ENCODE peak calls at places on chromosomes 5 and 9, in five cellular contexts. One of them, this sample, is unnamed.

GRCh38 chr5:82018462-82018861 is 46.6 kb downstream of the ATG10 start:
- DNase-seq in SK-N-SH: no peak
- DNase-seq in HCT116: no peak
- DNase-seq in A549: no peak
- DNase-seq in endothelial cell of umbilical vein: no peak
- DNase-seq in this sample: peak; percentile 91

GRCh38 chr5:52682492-52682891 is 105.2 kb upstream of the ITGA1 start:
- DNase-seq in SK-N-SH: no peak
- DNase-seq in HCT116: no peak
- DNase-seq in A549: no peak
- DNase-seq in endothelial cell of umbilical vein: no peak
- DNase-seq in this sample: no peak

GRCh38 chr5:135231289-135231688 is 167.7 kb downstream of the MACROH2A1 start:
- DNase-seq in SK-N-SH: no peak
- DNase-seq in HCT116: no peak
- DNase-seq in A549: no peak
- DNase-seq in endothelial cell of umbilical vein: no peak
- DNase-seq in this sample: no peak

GRCh38 chr9:121322037-121322736 is 47.9 kb downstream of the STOM start:
- DNase-seq in SK-N-SH: no peak
- DNase-seq in HCT116: peak; percentile 44
- DNase-seq in A549: peak; percentile 89
- DNase-seq in endothelial cell of umbilical vein: peak; percentile 88
- DNase-seq in this sample: no peak

GRCh38 chr5:120901199-120901598 is 437.1 kb downstream of the PRR16 start:
- DNase-seq in SK-N-SH: no peak
- DNase-seq in HCT116: no peak
- DNase-seq in A549: no peak
- DNase-seq in endothelial cell of umbilical vein: no peak
- DNase-seq in this sample: peak; percentile 31

GRCh38 chr5:160175438-160176218 is 53.7 kb upstream of the FABP6 start:
- DNase-seq in SK-N-SH: peak; percentile 66
- DNase-seq in HCT116: no peak
- DNase-seq in A549: no peak
- DNase-seq in endothelial cell of umbilical vein: no peak
- DNase-seq in this sample: no peak

GRCh38 chr5:74233091-74233490 is 407.4 kb downstream of the ENC1 start:
- DNase-seq in SK-N-SH: no peak
- DNase-seq in HCT116: no peak
- DNase-seq in A549: no peak
- DNase-seq in endothelial cell of umbilical vein: no peak
- DNase-seq in this sample: no peak

GRCh38 chr5:39092581-39093350 is 18.6 kb upstream of the RICTOR start:
- DNase-seq in SK-N-SH: no peak
- DNase-seq in HCT116: peak; percentile 41
- DNase-seq in A549: no peak
- DNase-seq in endothelial cell of umbilical vein: peak; percentile 87
- DNase-seq in this sample: no peak

GRCh38 chr5:42157215-42157614 is 232.1 kb downstream of the FBXO4 start:
- DNase-seq in SK-N-SH: no peak
- DNase-seq in HCT116: no peak
- DNase-seq in A549: no peak
- DNase-seq in endothelial cell of umbilical vein: no peak
- DNase-seq in this sample: no peak

GRCh38 chr5:172973127-172973916 is 10.2 kb upstream of the ATP6V0E1 start:
- DNase-seq in SK-N-SH: no peak
- DNase-seq in HCT116: no peak
- DNase-seq in A549: no peak
- DNase-seq in endothelial cell of umbilical vein: peak; percentile 16
- DNase-seq in this sample: no peak

DNA sequence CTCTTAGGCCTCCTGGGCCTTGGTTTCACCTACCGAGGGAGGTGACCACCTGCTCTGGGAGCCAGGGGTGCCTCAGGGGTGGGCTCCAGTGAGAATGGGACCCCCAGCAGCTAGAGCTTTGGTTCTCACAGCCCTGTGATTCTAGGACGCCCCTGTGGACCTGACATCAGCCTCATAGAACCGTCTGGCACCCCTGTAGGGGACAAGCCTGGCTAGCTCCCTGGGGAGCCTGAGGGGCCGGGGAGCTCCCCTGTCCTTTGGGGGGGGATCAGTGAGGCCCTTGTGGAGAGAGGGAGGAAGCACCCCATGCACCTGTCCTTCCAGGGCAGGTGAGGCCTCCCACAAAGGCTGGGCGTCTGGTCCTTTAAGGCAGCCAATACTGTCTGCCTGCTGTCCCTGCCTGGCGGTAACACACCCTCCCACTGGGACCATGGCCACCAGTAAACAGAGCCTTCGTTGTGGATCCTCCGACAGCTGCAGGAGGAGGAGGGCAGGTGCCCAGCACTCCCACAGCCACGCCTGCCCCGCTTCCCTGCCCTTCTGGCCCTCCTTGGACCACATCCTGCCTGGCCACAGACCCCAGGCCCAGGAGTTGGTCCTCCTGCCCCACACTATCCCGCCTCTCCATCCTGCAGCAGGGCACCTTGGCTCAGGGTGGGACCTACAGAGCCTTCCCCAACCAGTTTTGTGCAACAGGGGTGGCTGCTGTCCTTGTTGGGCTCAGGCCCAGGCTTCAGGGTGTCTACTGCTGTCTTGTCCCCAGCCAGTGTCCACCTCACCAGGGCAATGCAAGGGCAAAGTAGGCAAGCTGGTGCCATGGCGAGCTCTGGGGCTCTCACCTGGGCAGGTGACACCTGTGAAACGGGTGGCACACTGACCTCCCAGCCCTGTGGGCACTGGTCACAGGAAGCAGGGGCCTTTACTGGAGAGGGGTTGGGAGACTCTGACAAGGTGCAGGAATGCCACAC is 3.0 kb upstream of the TUBB4B start:
- DNase-seq in SK-N-SH: no peak
- DNase-seq in HCT116: no peak
- DNase-seq in A549: no peak
- DNase-seq in endothelial cell of umbilical vein: no peak
- DNase-seq in this sample: peak; percentile 42
- TF ChIP-seq MAX in SK-N-SH: no peak
- TF ChIP-seq MAX in HCT116: no peak
- TF ChIP-seq MAX in A549: no peak
- TF ChIP-seq MAX in endothelial cell of umbilical vein: no peak
- TF ChIP-seq MAX in this sample: no peak

DNA sequence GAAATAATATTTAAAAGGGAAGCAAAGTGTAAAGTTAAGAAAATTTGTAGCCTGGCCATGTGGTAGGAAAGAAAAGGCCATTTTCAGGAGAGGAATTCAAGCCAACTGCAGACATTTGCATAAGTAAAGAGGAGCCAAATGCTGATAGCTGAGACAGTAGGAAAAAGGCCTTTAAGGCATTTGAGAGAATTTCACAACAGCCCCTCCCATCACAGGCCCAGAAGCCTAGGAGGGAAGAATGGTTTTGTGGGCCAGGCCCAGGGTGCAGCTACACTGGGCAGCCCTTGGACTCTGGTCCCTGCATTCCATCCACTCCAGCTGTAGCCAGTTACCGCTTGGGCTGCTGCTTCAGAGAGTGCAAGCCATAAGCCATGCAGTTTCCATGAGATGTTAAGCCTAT is 1556.8 kb downstream of the EFNA5 start:
- DNase-seq in SK-N-SH: no peak
- DNase-seq in HCT116: no peak
- DNase-seq in A549: no peak
- DNase-seq in endothelial cell of umbilical vein: no peak
- DNase-seq in this sample: no peak
- TF ChIP-seq MAX in SK-N-SH: no peak
- TF ChIP-seq MAX in HCT116: no peak
- TF ChIP-seq MAX in A549: no peak
- TF ChIP-seq MAX in endothelial cell of umbilical vein: no peak
- TF ChIP-seq MAX in this sample: no peak

GRCh38 chr9:88025411-88026132 is 51.2 kb upstream of the CDK20 start:
- DNase-seq in SK-N-SH: no peak
- DNase-seq in HCT116: no peak
- DNase-seq in A549: no peak
- DNase-seq in endothelial cell of umbilical vein: no peak
- DNase-seq in this sample: no peak
- TF ChIP-seq MAX in SK-N-SH: no peak
- TF ChIP-seq MAX in HCT116: no peak
- TF ChIP-seq MAX in A549: no peak
- TF ChIP-seq MAX in endothelial cell of umbilical vein: no peak
- TF ChIP-seq MAX in this sample: no peak

GRCh38 chr5:13919087-13919486 is 25.4 kb downstream of the DNAH5 start:
- DNase-seq in SK-N-SH: no peak
- DNase-seq in HCT116: no peak
- DNase-seq in A549: no peak
- DNase-seq in endothelial cell of umbilical vein: no peak
- DNase-seq in this sample: no peak
- TF ChIP-seq MAX in SK-N-SH: no peak
- TF ChIP-seq MAX in HCT116: no peak
- TF ChIP-seq MAX in A549: no peak
- TF ChIP-seq MAX in endothelial cell of umbilical vein: no peak
- TF ChIP-seq MAX in this sample: no peak

This sample was measured in NB4.